ENCODE peak calls at places on chromosome 21, in five cellular contexts. One of them, this sample, is unnamed.

GRCh38 chr21:35206141-35207125 is 157.3 kb upstream of the RUNX1 start:
- DNase-seq in AG10803: no peak
- DNase-seq in HS-5: no peak
- DNase-seq in stimulated activated CD4-positive, alpha-beta T cell treated with anti-CD3 and anti-CD28 coated beads, Interleukin-12 subunit alpha, Interleukin-12 subunit beta, amount 100 ng/mL, for 48 hours: no peak
- DNase-seq in suprapubic skin: no peak
- DNase-seq in this sample: no peak

GRCh38 chr21:43188712-43189151 is 19.9 kb downstream of the CRYAA start:
- DNase-seq in AG10803: no peak
- DNase-seq in HS-5: no peak
- DNase-seq in stimulated activated CD4-positive, alpha-beta T cell treated with anti-CD3 and anti-CD28 coated beads, Interleukin-12 subunit alpha, Interleukin-12 subunit beta, amount 100 ng/mL, for 48 hours: no peak
- DNase-seq in suprapubic skin: peak
- DNase-seq in this sample: peak

GRCh38 chr21:46317710-46318463 is 5.8 kb downstream of the C21orf58 start:
- DNase-seq in AG10803: no peak
- DNase-seq in HS-5: no peak
- DNase-seq in stimulated activated CD4-positive, alpha-beta T cell treated with anti-CD3 and anti-CD28 coated beads, Interleukin-12 subunit alpha, Interleukin-12 subunit beta, amount 100 ng/mL, for 48 hours: no peak
- DNase-seq in suprapubic skin: no peak
- DNase-seq in this sample: no peak

GRCh38 chr21:46149205-46149901 is 6.0 kb downstream of the FTCD start:
- DNase-seq in AG10803: no peak
- DNase-seq in HS-5: no peak
- DNase-seq in stimulated activated CD4-positive, alpha-beta T cell treated with anti-CD3 and anti-CD28 coated beads, Interleukin-12 subunit alpha, Interleukin-12 subunit beta, amount 100 ng/mL, for 48 hours: no peak
- DNase-seq in suprapubic skin: peak
- DNase-seq in this sample: peak

GRCh38 chr21:36676039-36676950 is 22.6 kb upstream of the SIM2 start:
- DNase-seq in AG10803: no peak
- DNase-seq in HS-5: no peak
- DNase-seq in stimulated activated CD4-positive, alpha-beta T cell treated with anti-CD3 and anti-CD28 coated beads, Interleukin-12 subunit alpha, Interleukin-12 subunit beta, amount 100 ng/mL, for 48 hours: no peak
- DNase-seq in suprapubic skin: no peak
- DNase-seq in this sample: no peak

GRCh38 chr21:42525228-42525604 is 11.6 kb downstream of the SLC37A1 start:
- DNase-seq in AG10803: no peak
- DNase-seq in HS-5: no peak
- DNase-seq in stimulated activated CD4-positive, alpha-beta T cell treated with anti-CD3 and anti-CD28 coated beads, Interleukin-12 subunit alpha, Interleukin-12 subunit beta, amount 100 ng/mL, for 48 hours: no peak
- DNase-seq in suprapubic skin: no peak
- DNase-seq in this sample: no peak

GRCh38 chr21:42688841-42689371 is 35.5 kb downstream of the PDE9A start:
- DNase-seq in AG10803: no peak
- DNase-seq in HS-5: no peak
- DNase-seq in stimulated activated CD4-positive, alpha-beta T cell treated with anti-CD3 and anti-CD28 coated beads, Interleukin-12 subunit alpha, Interleukin-12 subunit beta, amount 100 ng/mL, for 48 hours: no peak
- DNase-seq in suprapubic skin: peak
- DNase-seq in this sample: no peak

GRCh38 chr21:43889055-43889454 is 24.0 kb downstream of the AGPAT3 start:
- DNase-seq in AG10803: no peak
- DNase-seq in HS-5: no peak
- DNase-seq in stimulated activated CD4-positive, alpha-beta T cell treated with anti-CD3 and anti-CD28 coated beads, Interleukin-12 subunit alpha, Interleukin-12 subunit beta, amount 100 ng/mL, for 48 hours: no peak
- DNase-seq in suprapubic skin: no peak
- DNase-seq in this sample: no peak

GRCh38 chr21:37877888-37878684 is 38.2 kb downstream of the KCNJ6 start:
- DNase-seq in AG10803: no peak
- DNase-seq in HS-5: no peak
- DNase-seq in stimulated activated CD4-positive, alpha-beta T cell treated with anti-CD3 and anti-CD28 coated beads, Interleukin-12 subunit alpha, Interleukin-12 subunit beta, amount 100 ng/mL, for 48 hours: no peak
- DNase-seq in suprapubic skin: no peak
- DNase-seq in this sample: no peak

GRCh38 chr21:33028759-33029511 is 3.2 kb downstream of the OLIG2 start:
- DNase-seq in AG10803: no peak
- DNase-seq in HS-5: no peak
- DNase-seq in stimulated activated CD4-positive, alpha-beta T cell treated with anti-CD3 and anti-CD28 coated beads, Interleukin-12 subunit alpha, Interleukin-12 subunit beta, amount 100 ng/mL, for 48 hours: no peak
- DNase-seq in suprapubic skin: no peak
- DNase-seq in this sample: no peak

GRCh38 chr21:37677006-37677405 is 239.3 kb downstream of the KCNJ6 start:
- DNase-seq in AG10803: no peak
- DNase-seq in HS-5: no peak
- DNase-seq in stimulated activated CD4-positive, alpha-beta T cell treated with anti-CD3 and anti-CD28 coated beads, Interleukin-12 subunit alpha, Interleukin-12 subunit beta, amount 100 ng/mL, for 48 hours: no peak
- DNase-seq in suprapubic skin: no peak
- DNase-seq in this sample: no peak

GRCh38 chr21:42245348-42246185 is 26.6 kb downstream of the ABCG1 start:
- DNase-seq in AG10803: no peak
- DNase-seq in HS-5: no peak
- DNase-seq in stimulated activated CD4-positive, alpha-beta T cell treated with anti-CD3 and anti-CD28 coated beads, Interleukin-12 subunit alpha, Interleukin-12 subunit beta, amount 100 ng/mL, for 48 hours: no peak
- DNase-seq in suprapubic skin: no peak
- DNase-seq in this sample: no peak